ENCODE peak calls at places on chromosome 10, in eight cellular contexts. V, R, U, J, A, L, O and K are unnamed samples.

GRCh38 chr10:9957352-9957751 is 1060.3 kb upstream of the CELF2 start:
- DNase-seq in A (no peak), L (no peak), U (no peak), V (no peak), O (no peak), J (peak; percentile 84), R (no peak), K (no peak)

GRCh38 chr10:13390604-13391522 is 42.8 kb upstream of the SEPHS1 start:
- DNase-seq in J (peak; percentile 26), O (no peak), R (no peak), U (no peak), L (no peak), A (peak; percentile 49), V (no peak), K (no peak)

GRCh38 chr10:1151071-1152033 is 95.2 kb downstream of the WDR37 start:
- DNase-seq in A (no peak), U (no peak), J (no peak), L (no peak), V (no peak), O (peak; percentile 9), R (no peak), K (peak; percentile 48)

GRCh38 chr10:1643161-1643910 is 94.0 kb downstream of the ADARB2 start:
- DNase-seq in A (no peak), V (peak; percentile 76), U (no peak), L (no peak), J (no peak), R (no peak), O (no peak), K (no peak)

GRCh38 chr10:6211341-6212265 is 8.9 kb downstream of the PFKFB3 start:
- DNase-seq in L (no peak), O (no peak), R (peak; percentile 61), J (peak; percentile 68), A (no peak), V (no peak), U (no peak), K (no peak)

GRCh38 chr10:79178614-79179403 is 110.0 kb downstream of the ZMIZ1 start:
- DNase-seq in L (no peak), V (no peak), A (no peak), R (no peak), O (no peak), U (peak; percentile 82), J (peak; percentile 91), K (no peak)

GRCh38 chr10:123890761-123891146 is 853 bp downstream of the CPXM2 start:
- DNase-seq in L (no peak), O (no peak), A (peak; percentile 28), V (no peak), U (no peak), R (no peak), J (no peak), K (no peak)

GRCh38 chr10:52221937-52222336 is 92.1 kb upstream of the DKK1 start:
- DNase-seq in U (no peak), J (no peak), R (no peak), V (no peak), L (no peak), O (no peak), A (no peak), K (no peak)

GRCh38 chr10:76023007-76023406 is 591.6 kb downstream of the LRMDA start:
- DNase-seq in L (no peak), J (no peak), A (no peak), U (no peak), R (no peak), V (no peak), O (no peak), K (no peak)

GRCh38 chr10:77105756-77106155 is 531.9 kb downstream of the KCNMA1 start:
- DNase-seq in A (no peak), O (no peak), J (peak; percentile 8), V (no peak), R (no peak), U (peak; percentile 78), L (no peak), K (no peak)

GRCh38 chr10:118447478-118447877 is 105.4 kb upstream of the FAM204A start:
- DNase-seq in A (peak; percentile 49), O (peak; percentile 67), R (peak; percentile 42), U (peak; percentile 22), L (peak; percentile 57), V (no peak), J (peak; percentile 29), K (no peak)

GRCh38 chr10:112471878-112472487 is 25.0 kb downstream of the VTI1A start:
- DNase-seq in J (peak; percentile 79), V (no peak), O (no peak), U (peak; percentile 26), R (no peak), A (no peak), L (no peak), K (no peak)

GRCh38 chr10:62853710-62854109 is 37.5 kb upstream of the EGR2 start:
- DNase-seq in R (no peak), J (no peak), V (no peak), L (no peak), U (no peak), O (no peak), A (no peak), K (no peak)

GRCh38 chr10:104257235-104257634 is 2.5 kb downstream of the GSTO1 start:
- DNase-seq in L (no peak), R (no peak), V (no peak), O (no peak), J (no peak), U (no peak), A (no peak), K (no peak)

GRCh38 chr10:123562811-123563580 is 103.2 kb upstream of the GPR26 start:
- DNase-seq in O (peak; percentile 8), R (no peak), L (no peak), V (no peak), J (no peak), U (no peak), A (peak; percentile 19), K (no peak)

GRCh38 chr10:14879055-14879800 is 562 bp downstream of the SUV39H2 start:
- DNase-seq in V (peak; percentile 28), A (no peak), U (no peak), L (peak; percentile 31), J (no peak), R (peak; percentile 34), O (peak; percentile 41), K (no peak)

GRCh38 chr10:28302012-28302667 is 724 bp downstream of the MPP7 start:
- DNase-seq in R (no peak), A (no peak), J (peak; percentile 22), U (no peak), V (peak; percentile 15), O (peak; percentile 55), L (peak; percentile 14), K (no peak)

GRCh38 chr10:10780746-10781145 is 236.9 kb upstream of the CELF2 start:
- DNase-seq in L (no peak), R (no peak), U (no peak), A (no peak), V (no peak), O (no peak), J (no peak), K (no peak)

GRCh38 chr10:68756246-68756645 is 35.2 kb downstream of the CCAR1 start:
- DNase-seq in O (no peak), R (no peak), L (no peak), V (no peak), U (no peak), J (no peak), A (no peak), K (no peak)

GRCh38 chr10:16845248-16845647 is 28.0 kb upstream of the RSU1 start:
- DNase-seq in O (no peak), U (no peak), V (no peak), J (peak; percentile 38), L (no peak), A (no peak), R (no peak), K (no peak)

GRCh38 chr10:122154733-122155366 is 116.2 kb upstream of the BTBD16 start:
- DNase-seq in L (no peak), U (no peak), J (peak; percentile 52), A (no peak), R (no peak), V (peak; percentile 58), O (no peak), K (peak; percentile 62)

GRCh38 chr10:59432207-59432900 is 70.0 kb upstream of the FAM13C start:
- DNase-seq in U (no peak), R (no peak), A (no peak), L (no peak), O (no peak), J (peak; percentile 41), V (no peak), K (no peak)

GRCh38 chr10:68828833-68829232 is 1.5 kb downstream of the STOX1 start:
- DNase-seq in V (no peak), J (no peak), O (no peak), R (no peak), L (no peak), A (no peak), U (no peak), K (peak; percentile 6)

GRCh38 chr10:97425964-97426775 is at the start of gene PGAM1:
- DNase-seq in V (peak; percentile 94), R (peak; percentile 95), L (peak; percentile 95), J (peak; percentile 98), A (peak; percentile 96), U (peak; percentile 91), O (peak; percentile 95), K (peak; percentile 99)
- TF ChIP-seq CTCF in V (peak; percentile 21), R (peak; percentile 69), L (peak; percentile 35), J (peak; percentile 53), A (peak; percentile 57), U (peak; percentile 69), O (peak; percentile 45), K (peak; percentile 81)

GRCh38 chr10:7432884-7433726 is 22.3 kb upstream of the SFMBT2 start:
- DNase-seq in L (no peak), O (no peak), V (no peak), R (no peak), J (no peak), U (no peak), A (no peak), K (no peak)

GRCh38 chr10:7433861-7434260 is 23.0 kb upstream of the SFMBT2 start:
- DNase-seq in U (no peak), L (no peak), A (no peak), V (no peak), O (no peak), R (no peak), J (no peak), K (no peak)

GRCh38 chr10:7434332-7434731 is 23.5 kb upstream of the SFMBT2 start:
- DNase-seq in J (no peak), A (no peak), V (no peak), O (no peak), L (no peak), R (no peak), U (no peak), K (no peak)

GRCh38 chr10:7436490-7437100 is 25.8 kb upstream of the SFMBT2 start:
- DNase-seq in J (no peak), R (no peak), A (no peak), O (no peak), U (no peak), V (no peak), L (no peak), K (no peak)

GRCh38 chr10:7435674-7436073 is 24.8 kb upstream of the SFMBT2 start:
- DNase-seq in A (no peak), U (no peak), V (no peak), R (no peak), L (no peak), J (no peak), O (no peak), K (no peak)
- TF ChIP-seq CTCF in A (no peak), U (no peak), V (no peak), R (no peak), L (no peak), J (no peak), O (no peak), K (no peak)

GRCh38 chr10:128739937-128740336 is 613.7 kb upstream of the MKI67 start:
- DNase-seq in A (no peak), L (no peak), R (no peak), U (no peak), O (no peak), J (no peak), V (peak; percentile 57), K (no peak)
- TF ChIP-seq CTCF in A (no peak), L (no peak), R (no peak), U (no peak), O (no peak), J (no peak), V (no peak), K (no peak)

GRCh38 chr10:70684841-70685457 is 12.6 kb downstream of the ADAMTS14 start:
- DNase-seq in L (no peak), R (no peak), A (no peak), U (no peak), J (no peak), O (no peak), V (no peak), K (no peak)
- TF ChIP-seq CTCF in L (no peak), R (no peak), A (no peak), U (no peak), J (no peak), O (no peak), V (no peak), K (no peak)